ENCODE peak calls at places on chromosomes 4 and X, in ten cellular contexts. X is stomach, A is esophagus squamous epithelium, U is transverse colon, F is suprapubic skin, O is A549, N is lower leg skin, K is GM12892, C is breast epithelium, V is uterus. P is an unnamed sample.

GRCh38 chr4:123284166-123284565 is 112.4 kb upstream of the SPRY1 start:
- DNase-seq in X (no peak), A (no peak), U (no peak), F (no peak), O (no peak), N (no peak), K (no peak), C (no peak), V (no peak), P (no peak)

GRCh38 chrX:63506320-63506719 is 155.2 kb upstream of the SPIN4 start:
- DNase-seq in X (no peak), A (no peak), U (no peak), F (no peak), O (peak), N (no peak), K (no peak), C (no peak), V (no peak), P (no peak)

GRCh38 chr4:53905281-53905934 is 159.0 kb downstream of the CHIC2 start:
- DNase-seq in X (no peak), A (no peak), U (no peak), F (no peak), O (no peak), N (no peak), K (no peak), C (no peak), V (no peak), P (no peak)

GRCh38 chrX:34300871-34301270 is 168.8 kb upstream of the FAM47A start:
- DNase-seq in X (no peak), A (no peak), U (no peak), F (no peak), O (peak), N (no peak), K (no peak), C (no peak), V (peak), P (no peak)

GRCh38 chr4:69753666-69754065 is 6.8 kb downstream of the SULT1B1 start:
- DNase-seq in X (no peak), A (no peak), U (no peak), F (no peak), O (no peak), N (no peak), K (no peak), C (no peak), V (no peak), P (no peak)

GRCh38 chr4:136002316-136002715 is 1530.0 kb downstream of the PCDH18 start:
- DNase-seq in X (no peak), A (no peak), U (no peak), F (no peak), O (peak), N (no peak), K (no peak), C (no peak), V (no peak), P (no peak)

GRCh38 chr4:156948738-156949137 is 22.9 kb downstream of the PDGFC start:
- DNase-seq in X (no peak), A (no peak), U (no peak), F (no peak), O (no peak), N (no peak), K (no peak), C (no peak), V (no peak), P (no peak)

GRCh38 chrX:50770702-50771101 is 43.3 kb downstream of the SHROOM4 start:
- DNase-seq in X (no peak), A (no peak), U (peak), F (no peak), O (peak), N (no peak), K (no peak), C (no peak), V (no peak), P (no peak)

GRCh38 chrX:56248492-56248891 is 16.3 kb downstream of the KLF8 start:
- DNase-seq in X (peak), A (no peak), U (peak), F (no peak), O (peak), N (no peak), K (no peak), C (peak), V (peak), P (no peak)

DNA sequence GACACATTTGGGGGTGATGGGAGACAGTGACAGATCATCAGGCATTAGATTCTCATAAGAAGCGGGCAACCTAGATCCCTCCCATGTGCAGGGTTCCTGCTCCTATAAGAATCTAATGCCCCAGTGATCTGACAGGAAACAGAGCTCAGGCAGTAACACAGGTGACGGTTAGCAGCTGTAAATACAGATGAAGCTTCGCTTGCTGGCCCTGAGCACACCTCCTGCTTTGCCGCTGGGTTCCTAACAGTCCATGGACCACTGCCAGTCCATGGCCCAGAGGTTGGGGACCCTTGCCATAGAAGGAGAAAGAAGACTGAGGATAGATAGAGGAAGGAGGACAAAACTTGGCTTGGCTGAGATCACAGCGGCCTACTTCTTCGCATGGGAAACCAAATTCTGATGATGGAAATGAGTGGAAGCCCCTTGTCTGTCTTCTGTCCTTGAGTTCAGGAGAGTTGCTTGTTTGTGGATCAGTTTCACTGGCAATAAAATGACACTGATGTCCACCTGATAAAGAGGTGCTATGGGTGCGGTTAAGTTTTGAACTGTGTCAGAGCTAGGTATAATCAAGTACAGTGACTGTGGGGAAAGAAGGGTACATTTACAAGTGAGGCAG is 1.7 kb upstream of the TIFA start:
- DNase-seq in X (no peak), A (no peak), U (peak), F (no peak), O (no peak), N (no peak), K (no peak), C (no peak), V (no peak), P (no peak)
- TF ChIP-seq POLR2A in X (no peak), A (peak), U (no peak), F (no peak), O (no peak), N (no peak), K (peak), C (no peak), V (no peak), P (no peak)

DNA sequence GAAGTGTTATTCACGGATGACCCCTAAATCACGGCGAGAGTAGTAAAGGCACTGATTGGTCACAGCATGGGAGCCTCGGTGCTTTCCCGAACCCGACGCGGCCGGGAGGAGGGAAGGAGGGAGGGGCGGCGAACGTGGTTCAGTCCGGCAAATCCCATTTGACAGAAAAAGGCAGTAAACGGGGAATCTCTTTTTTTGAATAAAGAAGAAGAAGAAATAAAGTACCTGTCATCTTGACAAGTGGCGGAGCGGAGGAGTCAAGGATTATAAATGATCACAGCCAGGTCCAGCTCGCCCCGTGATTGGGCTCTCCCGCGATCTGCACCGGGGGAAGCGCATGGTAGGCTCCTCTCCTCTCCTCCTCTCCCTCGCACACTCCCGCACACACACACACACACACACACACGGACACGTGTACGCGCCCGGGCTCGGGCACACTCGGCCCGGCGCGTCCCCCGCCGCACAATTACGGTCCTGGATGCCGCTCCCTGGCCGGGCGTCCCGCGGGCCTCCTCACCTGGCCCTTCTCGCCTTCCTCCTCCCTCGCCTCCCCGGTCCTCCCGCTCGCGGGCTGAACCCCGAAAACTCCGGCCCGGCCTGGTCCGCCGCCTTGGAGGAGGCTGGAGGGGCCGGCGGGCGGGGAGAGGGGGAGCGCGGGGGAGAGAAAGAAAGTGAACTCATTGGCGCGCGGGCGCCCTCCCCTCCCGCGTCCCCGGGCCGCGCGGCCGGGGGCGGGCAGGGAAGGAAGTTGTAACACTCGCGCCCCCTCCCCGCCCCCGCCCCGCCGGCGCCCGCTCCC is 99.2 kb upstream of the TENM3 start:
- DNase-seq in X (no peak), A (no peak), U (peak), F (no peak), O (peak), N (no peak), K (no peak), C (no peak), V (peak), P (peak)
- TF ChIP-seq POLR2A in X (no peak), A (no peak), U (no peak), F (no peak), O (no peak), N (no peak), K (no peak), C (no peak), V (no peak), P (peak)

GRCh38 chr4:1872918-1873269 is 1.7 kb downstream of the NSD2 start:
- DNase-seq in X (no peak), A (no peak), U (no peak), F (no peak), O (no peak), N (no peak), K (no peak), C (no peak), V (no peak), P (no peak)
- TF ChIP-seq POLR2A in X (no peak), A (no peak), U (no peak), F (no peak), O (no peak), N (no peak), K (peak), C (no peak), V (no peak), P (peak)

DNA sequence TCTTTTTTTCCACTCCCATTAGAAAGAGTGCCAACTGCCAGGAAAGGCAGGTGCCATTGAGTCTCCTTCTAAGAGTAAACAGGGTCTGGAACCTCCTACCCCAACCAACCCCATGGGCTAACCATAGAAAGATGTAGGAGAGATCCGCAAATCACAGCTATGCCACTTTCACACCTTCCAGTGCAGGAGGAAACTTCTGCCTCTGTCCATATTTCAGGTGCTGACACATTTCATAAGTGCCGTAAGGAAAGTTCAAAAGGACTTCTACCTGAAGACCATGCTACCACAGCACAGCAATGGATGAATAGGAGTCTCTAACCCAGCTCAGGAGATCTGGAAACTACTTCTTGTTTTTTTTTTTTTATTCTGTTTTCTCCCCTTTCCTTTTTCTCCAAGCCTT is 145.8 kb downstream of the FBXO8 start:
- DNase-seq in X (no peak), A (no peak), U (no peak), F (no peak), O (no peak), N (no peak), K (no peak), C (no peak), V (no peak), P (no peak)
- TF ChIP-seq POLR2A in X (no peak), A (no peak), U (no peak), F (no peak), O (no peak), N (no peak), K (no peak), C (no peak), V (no peak), P (no peak)

DNA sequence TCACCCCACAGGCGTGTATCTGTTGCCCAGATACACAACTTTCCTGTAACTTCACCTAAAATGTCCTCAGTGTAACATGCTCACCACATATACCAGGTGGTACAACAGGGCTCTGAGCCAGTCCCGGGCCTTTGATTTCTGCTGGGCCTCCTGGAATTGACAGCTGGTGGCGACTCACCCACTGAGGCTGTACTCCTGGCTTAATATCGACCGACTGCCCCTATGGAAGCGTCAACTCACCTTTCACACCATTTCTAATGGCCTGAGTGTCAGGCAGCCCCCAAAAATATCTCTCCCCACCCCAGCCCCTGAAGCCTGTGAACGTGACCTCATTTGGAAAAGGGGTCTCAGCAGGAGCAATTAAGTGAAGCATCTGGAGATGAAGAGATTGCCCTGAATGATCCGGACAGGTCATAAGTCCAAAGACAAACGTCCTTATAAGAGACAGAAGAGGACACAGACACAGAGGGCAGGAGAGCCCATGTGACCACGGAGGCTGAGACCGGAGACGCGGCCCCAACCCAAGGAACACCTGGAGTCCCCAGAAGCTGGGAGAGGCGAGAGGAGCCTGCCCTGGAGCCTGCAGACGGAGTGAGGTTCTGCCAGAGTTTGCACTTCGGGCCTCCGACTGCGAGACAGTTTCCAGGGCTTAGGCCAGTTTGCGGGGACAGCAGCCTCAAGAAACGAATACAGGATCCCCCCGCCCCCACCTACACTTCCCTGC is 12.6 kb upstream of the MXD4 start:
- DNase-seq in X (no peak), A (no peak), U (no peak), F (no peak), O (no peak), N (no peak), K (no peak), C (no peak), V (no peak), P (no peak)
- TF ChIP-seq POLR2A in X (no peak), A (no peak), U (no peak), F (no peak), O (no peak), N (no peak), K (no peak), C (no peak), V (no peak), P (no peak)

GRCh38 chr4:76548704-76549103 is 113.7 kb downstream of the SHROOM3 start:
- DNase-seq in X (no peak), A (no peak), U (no peak), F (no peak), O (no peak), N (no peak), K (no peak), C (no peak), V (no peak), P (no peak)
- TF ChIP-seq POLR2A in X (no peak), A (no peak), U (no peak), F (no peak), O (no peak), N (no peak), K (no peak), C (no peak), V (no peak), P (no peak)

GRCh38 chrX:1321689-1322088 is 14.9 kb upstream of the IL3RA start:
- DNase-seq in X (no peak), A (no peak), U (no peak), F (no peak), O (no peak), N (no peak), K (no peak), C (no peak), V (no peak), P (no peak)

GRCh38 chrX:1325515-1326116 is 11.0 kb upstream of the IL3RA start:
- DNase-seq in X (no peak), A (no peak), U (no peak), F (no peak), O (no peak), N (no peak), K (no peak), C (no peak), V (no peak), P (no peak)

GRCh38 chrX:1322393-1322792 is 14.2 kb upstream of the IL3RA start:
- DNase-seq in X (no peak), A (no peak), U (no peak), F (no peak), O (no peak), N (no peak), K (no peak), C (no peak), V (no peak), P (no peak)

GRCh38 chrX:1327651-1328304 is 8.8 kb upstream of the IL3RA start:
- DNase-seq in X (no peak), A (no peak), U (no peak), F (no peak), O (no peak), N (no peak), K (peak), C (no peak), V (no peak), P (no peak)

DNA sequence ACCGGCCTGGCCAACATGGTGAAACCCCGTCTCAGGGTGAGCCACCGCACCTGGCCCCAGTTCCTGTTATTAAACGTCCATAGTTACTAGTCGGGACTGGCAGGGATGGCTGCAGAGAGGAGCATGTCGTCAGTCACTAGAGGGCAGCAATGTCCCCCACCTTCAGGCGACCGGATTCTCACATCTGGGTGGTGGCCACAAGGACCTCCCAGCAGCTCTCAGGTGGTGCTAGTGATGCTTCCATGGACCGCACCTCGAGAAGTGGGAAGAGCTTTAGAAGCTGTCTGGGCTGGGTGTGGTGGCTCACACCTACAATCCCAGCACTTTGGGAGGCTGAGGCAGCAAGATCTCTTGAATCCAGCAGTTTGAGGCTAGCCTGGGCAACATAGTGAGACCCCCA is 13.3 kb upstream of the IL3RA start:
- DNase-seq in X (peak), A (no peak), U (peak), F (no peak), O (peak), N (no peak), K (peak), C (no peak), V (no peak), P (no peak)
- TF ChIP-seq POLR2A in X (no peak), A (no peak), U (no peak), F (no peak), O (no peak), N (no peak), K (no peak), C (no peak), V (no peak), P (no peak)

GRCh38 chrX:153945956-153946909 is 1.8 kb upstream of the RENBP start:
- DNase-seq in X (no peak), A (no peak), U (no peak), F (no peak), O (no peak), N (no peak), K (no peak), C (no peak), V (no peak), P (no peak)
- TF ChIP-seq POLR2A in X (no peak), A (no peak), U (no peak), F (no peak), O (no peak), N (no peak), K (peak), C (no peak), V (no peak), P (no peak)

DNA sequence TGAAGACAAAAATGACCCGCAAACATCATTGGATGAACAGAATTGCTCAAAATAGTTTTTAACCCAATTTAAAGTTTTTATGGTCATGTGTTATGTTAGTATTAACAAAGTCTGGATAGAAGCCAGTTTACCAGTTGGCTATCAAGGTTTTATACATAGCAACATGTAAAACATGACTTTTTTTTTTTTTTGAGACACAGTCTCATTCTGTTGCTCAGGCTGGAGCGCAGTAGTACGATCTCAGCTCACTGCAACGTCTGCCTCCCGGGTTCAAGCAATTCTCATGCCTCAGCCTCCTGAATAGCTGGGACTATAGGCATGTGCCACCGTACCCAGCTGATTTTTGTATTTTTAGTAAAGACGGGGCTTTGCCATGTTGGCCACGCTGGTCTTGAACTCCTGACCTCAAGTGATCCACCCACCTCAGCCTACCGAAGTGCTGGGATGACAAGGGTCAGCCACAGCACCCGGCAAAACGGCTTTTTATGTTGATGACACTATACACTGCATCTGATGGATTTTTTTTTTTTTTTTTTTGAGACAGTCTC is 3.4 kb downstream of the SAT1 start:
- DNase-seq in X (no peak), A (no peak), U (no peak), F (no peak), O (peak), N (no peak), K (no peak), C (no peak), V (no peak), P (no peak)
- TF ChIP-seq POLR2A in X (peak), A (no peak), U (no peak), F (no peak), O (no peak), N (no peak), K (no peak), C (no peak), V (no peak), P (no peak)